ENCODE peak calls at places on chromosomes 16 and 17, in five cellular contexts. V, D, K, R and P are unnamed samples.

GRCh38 chr16:76280421-76280820 is 3.2 kb downstream of the CNTNAP4 start:
- DNase-seq in K (no peak), R (no peak), V (no peak), D (no peak), P (no peak)

GRCh38 chr16:29664133-29664912 is 1.3 kb downstream of the SPN start:
- DNase-seq in K (no peak), D (no peak), V (no peak), R (no peak), P (no peak)

GRCh38 chr16:87709677-87710076 is 56.1 kb downstream of the KLHDC4 start:
- DNase-seq in V (no peak), R (no peak), D (no peak), K (no peak), P (no peak)

GRCh38 chr17:51764387-51764971 is 394.0 kb downstream of the CA10 start:
- DNase-seq in R (peak; percentile 73), D (peak; percentile 79), V (peak; percentile 17), K (no peak), P (peak; percentile 86)

GRCh38 chr16:65515193-65515592 is 393.3 kb upstream of the CDH11 start:
- DNase-seq in D (no peak), R (no peak), K (no peak), V (no peak), P (no peak)

GRCh38 chr16:59355704-59356103 is 621.6 kb upstream of the GOT2 start:
- DNase-seq in V (no peak), R (no peak), D (no peak), K (no peak), P (no peak)

GRCh38 chr17:81460856-81461460 is 51.6 kb downstream of the ACTG1 start:
- DNase-seq in K (no peak), V (no peak), R (no peak), D (no peak), P (no peak)

GRCh38 chr16:70418274-70418992 is 20.5 kb downstream of the ST3GAL2 start:
- DNase-seq in K (no peak), D (no peak), R (no peak), V (no peak), P (no peak)

GRCh38 chr16:79993810-79994209 is 393.3 kb upstream of the MAF start:
- DNase-seq in V (no peak), R (no peak), D (no peak), K (no peak), P (no peak)

GRCh38 chr16:31471241-31471874 is 594 bp upstream of the TGFB1I1 start:
- DNase-seq in R (no peak), V (no peak), D (no peak), K (no peak), P (no peak)

GRCh38 chr17:51371732-51372151 is 111.4 kb downstream of the UTP18 start:
- DNase-seq in D (peak; percentile 75), K (no peak), V (peak; percentile 47), R (peak; percentile 80), P (peak; percentile 88)

GRCh38 chr16:90019543-90020259 is 445 bp upstream of the DBNDD1 start:
- DNase-seq in D (peak; percentile 75), R (peak; percentile 79), K (no peak), V (peak; percentile 70), P (peak; percentile 85)

GRCh38 chr17:38656959-38657823 is 17.6 kb downstream of the EPOP start:
- DNase-seq in K (no peak), R (no peak), D (no peak), V (peak; percentile 48), P (no peak)

GRCh38 chr16:22787456-22788189 is 26.3 kb upstream of the HS3ST2 start:
- DNase-seq in R (no peak), K (no peak), D (peak; percentile 74), V (no peak), P (peak; percentile 32)

GRCh38 chr17:81336296-81336929 is 41.3 kb upstream of the SLC38A10 start:
- DNase-seq in D (peak; percentile 8), K (no peak), V (no peak), R (no peak), P (no peak)

GRCh38 chr17:49488612-49489011 is 6.5 kb upstream of the NGFR start:
- DNase-seq in R (no peak), D (peak; percentile 43), K (no peak), V (no peak), P (no peak)

GRCh38 chr17:71170070-71170469 is 950.8 kb upstream of the SOX9 start:
- DNase-seq in V (no peak), R (no peak), D (no peak), K (no peak), P (no peak)

GRCh38 chr17:56172517-56172982 is 19.3 kb downstream of the ANKFN1 start:
- DNase-seq in V (no peak), R (no peak), K (no peak), D (no peak), P (peak; percentile 85)

GRCh38 chr16:80391095-80391494 is 149.7 kb upstream of the DYNLRB2 start:
- DNase-seq in R (no peak), K (no peak), D (no peak), V (no peak), P (no peak)

GRCh38 chr16:69709456-69710084 is 16.8 kb downstream of the NQO1 start:
- DNase-seq in V (peak; percentile 48), K (no peak), D (no peak), R (peak; percentile 54), P (peak; percentile 82)

GRCh38 chr17:82465023-82465603 is 6.6 kb downstream of the NARF start:
- DNase-seq in V (no peak), D (no peak), K (no peak), R (no peak), P (no peak)

GRCh38 chr17:48795444-48796162 is 21.4 kb downstream of the TTLL6 start:
- DNase-seq in K (no peak), V (no peak), D (no peak), R (no peak), P (peak; percentile 93)

GRCh38 chr16:16003719-16004313 is 54.4 kb downstream of the ABCC1 start:
- DNase-seq in V (no peak), D (no peak), R (no peak), K (no peak), P (no peak)

GRCh38 chr17:38868095-38868967 is 1.5 kb upstream of the LASP1 start:
- DNase-seq in K (no peak), V (no peak), R (no peak), D (no peak), P (peak; percentile 70)

GRCh38 chr17:37506678-37507077 is 17.0 kb downstream of the DUSP14 start:
- DNase-seq in V (no peak), D (peak; percentile 59), R (peak; percentile 52), K (no peak), P (peak; percentile 55)

GRCh38 chr17:16322636-16323035 is 30.6 kb downstream of the CENPV start:
- DNase-seq in K (no peak), V (no peak), D (no peak), R (no peak), P (no peak)

GRCh38 chr16:88651276-88651988 is 579 bp upstream of the CYBA start:
- DNase-seq in R (no peak), D (peak; percentile 70), V (no peak), K (peak; percentile 50), P (peak; percentile 94)

GRCh38 chr17:17613708-17614114 is 22.2 kb upstream of the PEMT start:
- DNase-seq in R (peak; percentile 79), D (peak; percentile 63), K (no peak), V (peak; percentile 17), P (peak; percentile 87)

GRCh38 chr17:42680331-42680808 is 1.3 kb downstream of the CCR10 start:
- DNase-seq in K (no peak), R (no peak), V (no peak), D (no peak), P (peak; percentile 81)

GRCh38 chr16:57191056-57191536 is 5.0 kb downstream of the RSPRY1 start:
- DNase-seq in K (no peak), D (no peak), V (no peak), R (no peak), P (no peak)

GRCh38 chr16:19114359-19115147 is 789 bp downstream of the ITPRIPL2 start:
- DNase-seq in K (peak; percentile 21), R (peak; percentile 27), D (peak; percentile 11), V (no peak), P (peak; percentile 79)

GRCh38 chr16:49604602-49605001 is 231.0 kb downstream of the C16orf78 start:
- DNase-seq in V (no peak), K (no peak), R (no peak), D (no peak), P (no peak)